ENCODE peak calls at places on chromosomes 4 and X, in five cellular contexts. L, R, O, Z and K are unnamed samples.
A peak's percentile ranks its signal among the peaks of the same experiment; 100 is the strongest.

GRCh38 chr4:19014594-19014993 is 993.0 kb upstream of the LCORL start:
- DNase-seq in L (no peak), R (no peak), O (no peak), Z (no peak), K (no peak)

GRCh38 chr4:107036602-107037151 is 564 bp upstream of the DKK2 start:
- DNase-seq in L (no peak), R (peak; percentile 3), O (no peak), Z (no peak), K (no peak)

GRCh38 chr4:151325320-151326246 is at the start of gene SH3D19:
- DNase-seq in L (peak; percentile 87), R (peak; percentile 76), O (no peak), Z (peak; percentile 58), K (peak; percentile 80)

GRCh38 chr4:93828332-93828829 is at the start of gene ATOH1:
- DNase-seq in L (no peak), R (no peak), O (no peak), Z (no peak), K (no peak)

GRCh38 chr4:175459571-175459970 is 352.5 kb downstream of the GPM6A start:
- DNase-seq in L (no peak), R (peak; percentile 5), O (no peak), Z (no peak), K (no peak)

GRCh38 chr4:30714408-30715031 is 5.6 kb upstream of the PCDH7 start:
- DNase-seq in L (no peak), R (peak; percentile 49), O (no peak), Z (peak; percentile 51), K (no peak)

GRCh38 chrX:34638116-34638515 is 19.0 kb downstream of the TMEM47 start:
- DNase-seq in L (no peak), R (peak; percentile 31), O (no peak), Z (peak; percentile 30), K (no peak)

GRCh38 chr4:138870739-138871633 is 144.6 kb upstream of the NOCT start:
- DNase-seq in L (no peak), R (peak; percentile 72), O (peak; percentile 13), Z (peak; percentile 71), K (peak; percentile 65)

GRCh38 chr4:76272091-76272490 is 20.6 kb downstream of the FAM47E start:
- DNase-seq in L (no peak), R (no peak), O (no peak), Z (no peak), K (no peak)

GRCh38 chrX:44748014-44748413 is 95.8 kb upstream of the DUSP21 start:
- DNase-seq in L (no peak), R (peak; percentile 32), O (no peak), Z (peak; percentile 22), K (no peak)

GRCh38 chr4:187827631-187828030 is 167.9 kb upstream of the ZFP42 start:
- DNase-seq in L (no peak), R (no peak), O (no peak), Z (no peak), K (no peak)

GRCh38 chr4:7876096-7876993 is 63.3 kb downstream of the AFAP1 start:
- DNase-seq in L (no peak), R (peak; percentile 53), O (peak; percentile 16), Z (peak; percentile 58), K (no peak)

GRCh38 chrX:118723376-118723775 is 4.0 kb upstream of the IL13RA1 start:
- DNase-seq in L (no peak), R (no peak), O (no peak), Z (no peak), K (no peak)

GRCh38 chr4:78667764-78668163 is 108.4 kb upstream of the BMP2K start:
- DNase-seq in L (no peak), R (no peak), O (no peak), Z (no peak), K (no peak)

GRCh38 chr4:102259081-102259480 is 86.2 kb downstream of the SLC39A8 start:
- DNase-seq in L (no peak), R (no peak), O (no peak), Z (no peak), K (no peak)

GRCh38 chrX:69137371-69137881 is 27.8 kb downstream of the PJA1 start:
- DNase-seq in L (peak; percentile 80), R (peak; percentile 34), O (no peak), Z (peak; percentile 52), K (no peak)

GRCh38 chr4:7322166-7322991 is 112.4 kb downstream of the PSAPL1 start:
- DNase-seq in L (peak; percentile 77), R (no peak), O (no peak), Z (no peak), K (no peak)

GRCh38 chr4:71206763-71207162 is 132.1 kb upstream of the SLC4A4 start:
- DNase-seq in L (no peak), R (peak; percentile 78), O (no peak), Z (peak; percentile 38), K (no peak)

GRCh38 chr4:184400891-184401290 is 73.5 kb downstream of the IRF2 start:
- DNase-seq in L (no peak), R (no peak), O (no peak), Z (no peak), K (no peak)

GRCh38 chrX:24158881-24159280 is 9.4 kb downstream of the ZFX start:
- DNase-seq in L (no peak), R (no peak), O (no peak), Z (no peak), K (no peak)

GRCh38 chr4:125482822-125483221 is 168.1 kb downstream of the FAT4 start:
- DNase-seq in L (no peak), R (no peak), O (no peak), Z (no peak), K (no peak)

GRCh38 chrX:30521440-30522182 is 56.0 kb downstream of the TASL start:
- DNase-seq in L (no peak), R (peak; percentile 55), O (no peak), Z (peak; percentile 37), K (no peak)

GRCh38 chr4:25769251-25769650 is 93.5 kb downstream of the SEL1L3 start:
- DNase-seq in L (no peak), R (no peak), O (no peak), Z (no peak), K (no peak)

GRCh38 chrX:54747713-54748393 is 50.2 kb downstream of the ITIH6 start:
- DNase-seq in L (no peak), R (no peak), O (no peak), Z (no peak), K (no peak)

GRCh38 chr4:177718514-177718913 is 276.3 kb upstream of the AGA start:
- DNase-seq in L (no peak), R (peak; percentile 5), O (no peak), Z (no peak), K (no peak)